ENCODE peak calls at places on chromosomes 7 and 10, in nine cellular contexts. C is colonic mucosa; F is CD4-positive, CD25-positive, alpha-beta regulatory T cell; T is small intestine; A is uterus; Z is lung; N is PC-9; H is testis; E is ovary. L is an unnamed sample.
A peak's percentile ranks its signal among the peaks of the same experiment; 100 is the strongest.

GRCh38 chr7:102291056-102291915 is 4.6 kb downstream of the SH2B2 start:
- DNase-seq in C (no peak), F (peak; percentile 26), T (no peak), A (no peak), Z (no peak), N (no peak), H (no peak), E (no peak), L (no peak)

GRCh38 chr10:63671317-63671937 is 150.2 kb downstream of the REEP3 start:
- DNase-seq in C (no peak), F (no peak), T (no peak), A (no peak), Z (no peak), N (no peak), H (peak; percentile 26), E (no peak), L (no peak)

GRCh38 chr7:10802526-10802925 is 171.1 kb upstream of the PHF14 start:
- DNase-seq in C (no peak), F (no peak), T (no peak), A (no peak), Z (no peak), N (no peak), H (no peak), E (no peak), L (no peak)

GRCh38 chr10:43292745-43293676 is 26.1 kb upstream of the RASGEF1A start:
- DNase-seq in C (peak; percentile 56), F (peak; percentile 76), T (peak; percentile 70), A (peak; percentile 51), Z (peak; percentile 58), N (no peak), H (peak; percentile 63), E (peak; percentile 61), L (peak; percentile 14)

GRCh38 chr7:151784843-151785680 is 91.9 kb downstream of the PRKAG2 start:
- DNase-seq in C (no peak), F (no peak), T (no peak), A (no peak), Z (no peak), N (no peak), H (no peak), E (no peak), L (no peak)

GRCh38 chr7:137074386-137075030 is 206.1 kb downstream of the CHRM2 start:
- DNase-seq in C (no peak), F (no peak), T (no peak), A (no peak), Z (no peak), N (no peak), H (no peak), E (no peak), L (no peak)

GRCh38 chr10:91424016-91424415 is 13.9 kb downstream of the HECTD2 start:
- DNase-seq in C (no peak), F (no peak), T (no peak), A (no peak), Z (no peak), N (no peak), H (no peak), E (no peak), L (no peak)

GRCh38 chr10:33248638-33249037 is 85.8 kb downstream of the NRP1 start:
- DNase-seq in C (no peak), F (peak; percentile 35), T (no peak), A (no peak), Z (no peak), N (peak; percentile 71), H (no peak), E (no peak), L (no peak)

GRCh38 chr7:130356760-130357611 is 12.4 kb downstream of the CPA5 start:
- DNase-seq in C (no peak), F (no peak), T (peak; percentile 19), A (peak; percentile 82), Z (no peak), N (peak; percentile 86), H (no peak), E (peak; percentile 81), L (no peak)

GRCh38 chr7:130356121-130356759 is 11.6 kb downstream of the CPA5 start:
- DNase-seq in C (no peak), F (no peak), T (no peak), A (peak; percentile 80), Z (no peak), N (peak; percentile 99), H (peak; percentile 41), E (peak; percentile 51), L (no peak)

GRCh38 chr7:130359276-130359857 is 14.8 kb downstream of the CPA5 start:
- DNase-seq in C (no peak), F (no peak), T (no peak), A (no peak), Z (no peak), N (peak; percentile 81), H (no peak), E (no peak), L (no peak)

GRCh38 chr7:130360518-130360917 is 15.9 kb downstream of the CPA5 start:
- DNase-seq in C (no peak), F (no peak), T (no peak), A (no peak), Z (no peak), N (no peak), H (no peak), E (no peak), L (no peak)

GRCh38 chr7:130358471-130358870 is 13.9 kb downstream of the CPA5 start:
- DNase-seq in C (no peak), F (no peak), T (no peak), A (no peak), Z (no peak), N (no peak), H (no peak), E (no peak), L (no peak)
- H3K4me1 ChIP-seq in C (no peaks in the 10 kb centered on the region), F (no peaks in the 10 kb centered on the region), T (no peaks in the 10 kb centered on the region), A (peaks cover 13% of the 10 kb centered on the region), Z (peaks cover 4% of the 10 kb centered on the region), N (peaks cover 56% of the 10 kb centered on the region), H (peaks cover 11% of the 10 kb centered on the region), E (peaks cover 7% of the 10 kb centered on the region), L (no peaks in the 10 kb centered on the region)

DNA sequence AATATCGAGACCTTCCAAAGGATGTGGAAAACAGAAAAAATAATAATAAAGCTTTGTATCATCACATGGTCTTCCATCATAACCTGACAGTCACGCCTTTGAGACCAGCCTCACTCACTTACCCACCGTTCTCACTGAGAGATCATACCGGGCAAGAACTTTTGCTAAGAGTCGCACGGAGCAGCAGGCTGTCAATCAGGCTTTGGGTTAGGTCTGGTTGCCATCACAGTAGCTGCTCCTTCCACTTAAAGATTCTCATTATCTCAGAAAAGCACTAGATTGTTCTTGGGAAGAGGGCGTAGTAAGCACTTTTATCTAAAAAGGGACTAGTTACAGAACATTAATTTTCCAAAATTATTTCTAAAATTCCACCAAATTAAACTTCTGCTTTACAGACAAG is 2.0 kb downstream of the RELN start:
- DNase-seq in C (no peak), F (no peak), T (no peak), A (no peak), Z (no peak), N (no peak), H (no peak), E (no peak), L (no peak)
- H3K27me3 ChIP-seq in C (peaks cover 42% of the 10 kb centered on the region), F (peaks cover 29% of the 10 kb centered on the region), T (peaks cover 10% of the 10 kb centered on the region), A (peaks cover 23% of the 10 kb centered on the region), Z (peaks cover 12% of the 10 kb centered on the region), N (no peaks in the 10 kb centered on the region), H (no peaks in the 10 kb centered on the region), E (no peaks in the 10 kb centered on the region), L (peaks cover 8% of the 10 kb centered on the region)

DNA sequence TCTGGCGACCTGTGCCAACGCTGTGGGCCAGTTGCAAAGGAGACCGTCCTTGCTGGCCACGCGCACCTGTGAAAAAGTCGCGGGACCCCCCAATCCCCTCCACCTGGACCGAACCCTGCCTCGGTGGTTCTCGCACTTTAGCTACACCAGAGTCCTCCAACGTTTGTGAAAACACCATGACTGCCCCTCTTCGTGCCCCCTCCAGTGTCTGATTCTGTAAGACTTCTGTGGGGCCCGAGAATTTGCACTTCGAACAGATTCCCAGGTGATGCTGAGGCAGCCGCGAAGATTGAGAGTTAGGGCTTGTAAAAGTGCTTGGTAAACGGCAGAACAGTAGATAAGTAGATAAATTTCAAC is 102.4 kb upstream of the SVIL start:
- DNase-seq in C (no peak), F (no peak), T (no peak), A (no peak), Z (no peak), N (no peak), H (no peak), E (no peak), L (no peak)
- H3K4me1 ChIP-seq in C (no peaks in the 10 kb centered on the region), F (peaks cover 20% of the 10 kb centered on the region), T (no peaks in the 10 kb centered on the region), A (no peaks in the 10 kb centered on the region), Z (peaks cover 5% of the 10 kb centered on the region), N (peaks cover 22% of the 10 kb centered on the region), H (peaks cover 34% of the 10 kb centered on the region), E (peaks cover 8% of the 10 kb centered on the region), L (peaks cover 10% of the 10 kb centered on the region)

GRCh38 chr10:133337079-133337725 is 506 bp upstream of the CALY start:
- DNase-seq in C (no peak), F (no peak), T (no peak), A (no peak), Z (no peak), N (no peak), H (no peak), E (no peak), L (no peak)

GRCh38 chr10:133336131-133337078 is at the start of gene CALY:
- DNase-seq in C (no peak), F (peak; percentile 90), T (peak; percentile 34), A (no peak), Z (no peak), N (no peak), H (peak; percentile 79), E (peak; percentile 22), L (peak; percentile 85)

GRCh38 chr10:133339708-133340380 is 3.1 kb upstream of the CALY start:
- DNase-seq in C (no peak), F (no peak), T (no peak), A (no peak), Z (no peak), N (no peak), H (no peak), E (no peak), L (no peak)

GRCh38 chr10:133335238-133336122 is 1.2 kb downstream of the CALY start:
- DNase-seq in C (peak; percentile 44), F (peak; percentile 71), T (peak; percentile 42), A (peak; percentile 59), Z (no peak), N (no peak), H (peak; percentile 82), E (peak; percentile 77), L (peak; percentile 82)

DNA sequence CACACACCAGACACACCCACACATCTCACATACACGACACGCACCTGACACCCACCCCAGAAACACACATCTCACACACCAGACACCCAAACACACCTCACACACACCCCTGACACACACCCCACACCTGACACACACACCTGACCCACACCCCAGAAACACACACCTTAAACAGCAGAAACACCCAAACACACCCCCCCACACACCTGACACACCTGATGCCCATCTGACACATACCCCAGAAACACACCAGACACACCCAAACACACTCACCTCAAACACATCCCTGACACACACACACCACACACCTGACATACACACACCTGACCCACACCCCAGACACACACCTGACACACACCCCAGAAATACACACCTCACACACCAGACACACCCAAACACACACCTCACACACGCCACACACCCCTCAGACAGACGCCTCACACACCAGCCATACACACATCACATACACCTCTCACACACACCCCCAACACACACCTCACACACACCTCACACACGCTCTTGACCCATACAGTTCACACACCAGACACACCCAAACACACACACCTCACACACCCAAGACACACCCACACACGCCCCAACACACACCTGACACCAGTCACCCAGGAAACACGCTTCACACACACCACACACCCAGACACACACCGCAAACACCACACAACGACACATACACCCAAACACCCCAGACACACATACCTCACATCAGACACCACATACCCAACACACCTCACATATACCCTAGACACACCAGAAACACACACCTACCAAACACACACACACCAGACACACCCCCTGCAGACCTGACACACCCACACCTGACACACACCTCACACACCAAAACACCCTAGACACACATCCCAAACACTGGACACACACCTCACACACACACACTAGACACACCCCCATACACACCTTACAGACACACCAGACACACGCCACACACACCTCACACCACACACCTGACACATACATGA is 1.7 kb upstream of the CALY start:
- DNase-seq in C (no peak), F (no peak), T (no peak), A (no peak), Z (no peak), N (no peak), H (no peak), E (no peak), L (no peak)
- H3K27me3 ChIP-seq in C (peaks cover 25% of the 10 kb centered on the region), F (no peaks in the 10 kb centered on the region), T (peaks cover 9% of the 10 kb centered on the region), A (peaks cover 45% of the 10 kb centered on the region), Z (no peaks in the 10 kb centered on the region), N (no peaks in the 10 kb centered on the region), H (peaks cover 7% of the 10 kb centered on the region), E (peaks cover 6% of the 10 kb centered on the region), L (peaks cover 2% of the 10 kb centered on the region)

L was measured in effector memory CD4-positive, alpha-beta T cell.